ENCODE peak calls at places on chromosomes 6 and 20, in six cellular contexts. W, U, V, C, Z and K are unnamed samples. For H3K27me3, the result is how much of the 10 kb centered on the place peaks cover.

GRCh38 chr6:37987008-37987407 is 167.5 kb downstream of the ZFAND3 start:
- DNase-seq in W (no peak), U (no peak), V (peak), C (no peak), Z (no peak), K (no peak)

GRCh38 chr6:3748726-3749389 is 2.7 kb downstream of the PXDC1 start:
- DNase-seq in W (no peak), U (no peak), V (peak), C (no peak), Z (no peak), K (no peak)

GRCh38 chr6:83169511-83169910 is 23.6 kb downstream of the PGM3 start:
- DNase-seq in W (no peak), U (no peak), V (no peak), C (no peak), Z (no peak), K (no peak)

GRCh38 chr20:48594533-48594932 is 233.3 kb downstream of the PREX1 start:
- DNase-seq in W (no peak), U (no peak), V (no peak), C (no peak), Z (no peak), K (no peak)

GRCh38 chr6:5337573-5337972 is 76.3 kb downstream of the FARS2 start:
- DNase-seq in W (no peak), U (no peak), V (peak), C (no peak), Z (no peak), K (no peak)

GRCh38 chr6:127999032-127999431 is 98.2 kb upstream of the THEMIS start:
- DNase-seq in W (no peak), U (no peak), V (no peak), C (no peak), Z (no peak), K (no peak)

GRCh38 chr20:34863421-34863965 is 9.2 kb downstream of the GGT7 start:
- DNase-seq in W (no peak), U (no peak), V (no peak), C (no peak), Z (no peak), K (no peak)

GRCh38 chr6:53825514-53826321 is 30.9 kb downstream of the LRRC1 start:
- DNase-seq in W (no peak), U (no peak), V (no peak), C (no peak), Z (no peak), K (no peak)

GRCh38 chr6:42140051-42140450 is 2.4 kb downstream of the C6orf132 start:
- DNase-seq in W (no peak), U (no peak), V (peak), C (no peak), Z (no peak), K (no peak)

GRCh38 chr6:38137609-38138008 is 318.1 kb downstream of the ZFAND3 start:
- DNase-seq in W (no peak), U (no peak), V (no peak), C (no peak), Z (no peak), K (no peak)

GRCh38 chr6:144581807-144582537 is 296.8 kb downstream of the UTRN start:
- DNase-seq in W (peak), U (no peak), V (peak), C (peak), Z (no peak), K (no peak)

GRCh38 chr20:43955244-43956191 is 40.9 kb downstream of the TOX2 start:
- DNase-seq in W (peak), U (no peak), V (peak), C (peak), Z (peak), K (no peak)

GRCh38 chr6:155171109-155171746 is 92.6 kb upstream of the CLDN20 start:
- DNase-seq in W (peak), U (peak), V (peak), C (peak), Z (no peak), K (no peak)

GRCh38 chr6:16205377-16206144 is 32.8 kb upstream of the GMPR start:
- DNase-seq in W (no peak), U (no peak), V (peak), C (no peak), Z (peak), K (no peak)

GRCh38 chr20:19802492-19803158 is 44.6 kb downstream of the RIN2 start:
- DNase-seq in W (peak), U (no peak), V (peak), C (no peak), Z (no peak), K (no peak)

GRCh38 chr6:89793586-89793985 is 26.0 kb downstream of the MDN1 start:
- DNase-seq in W (no peak), U (no peak), V (no peak), C (no peak), Z (no peak), K (no peak)

GRCh38 chr6:156427345-156427744 is 349.8 kb upstream of the ARID1B start:
- DNase-seq in W (no peak), U (no peak), V (peak), C (no peak), Z (peak), K (no peak)

GRCh38 chr6:3848925-3849605 is at the start of gene FAM50B:
- DNase-seq in W (no peak), U (peak), V (peak), C (peak), Z (peak), K (peak)

GRCh38 chr20:50921055-50921454 is 10.2 kb downstream of the ADNP start:
- DNase-seq in W (no peak), U (no peak), V (no peak), C (no peak), Z (no peak), K (no peak)

DNA sequence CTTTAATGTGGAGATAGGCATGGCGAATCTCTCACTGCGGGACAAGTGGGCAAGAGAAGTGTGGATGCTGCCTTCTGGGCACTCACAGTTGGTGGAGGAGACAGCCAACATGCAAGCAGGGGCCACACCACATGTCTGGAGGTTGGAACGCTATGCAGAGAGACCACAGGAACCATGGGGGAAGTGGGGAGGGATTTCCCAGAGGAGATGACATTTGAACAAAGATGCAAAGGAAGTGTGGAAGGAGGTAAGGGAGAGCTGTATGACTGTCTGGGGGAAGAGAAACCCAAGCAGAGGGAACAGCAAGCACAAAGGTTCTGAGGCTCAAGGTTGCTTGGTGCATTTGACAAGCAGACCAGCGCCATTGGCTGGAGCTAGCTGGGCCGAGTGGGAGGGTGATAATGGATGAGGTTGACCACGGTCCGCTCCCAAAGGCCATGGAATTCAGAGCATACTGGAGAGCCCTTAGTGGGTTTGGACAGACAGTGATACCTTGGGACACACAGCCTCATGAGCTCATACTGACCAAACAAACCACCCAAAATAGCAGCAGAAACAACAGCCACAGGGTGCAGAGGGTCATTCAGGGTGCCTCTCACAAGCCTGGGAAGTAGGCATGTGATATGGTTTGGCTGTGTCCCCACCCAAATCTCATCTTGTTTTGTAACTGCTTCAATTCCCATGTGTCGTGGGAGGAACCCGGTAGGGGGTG is 7.6 kb upstream of the FAM110A start:
- DNase-seq in W (no peak), U (no peak), V (no peak), C (no peak), Z (no peak), K (no peak)
- H3K27me3 ChIP-seq in W (under half), U (under half), V (under half), C (under half), Z (under half), K (under half)

GRCh38 chr6:136112262-136112661 is 137.8 kb downstream of the MTFR2 start:
- DNase-seq in W (no peak), U (no peak), V (peak), C (no peak), Z (no peak), K (no peak)

GRCh38 chr6:136108591-136108990 is 141.5 kb downstream of the MTFR2 start:
- DNase-seq in W (no peak), U (no peak), V (peak), C (no peak), Z (no peak), K (no peak)

GRCh38 chr6:136113736-136114173 is 136.4 kb downstream of the MTFR2 start:
- DNase-seq in W (no peak), U (peak), V (peak), C (no peak), Z (peak), K (no peak)

GRCh38 chr6:136114661-136115060 is 135.4 kb downstream of the MTFR2 start:
- DNase-seq in W (no peak), U (no peak), V (no peak), C (no peak), Z (no peak), K (no peak)

GRCh38 chr6:136111831-136112230 is 138.3 kb downstream of the MTFR2 start:
- DNase-seq in W (no peak), U (no peak), V (peak), C (no peak), Z (no peak), K (no peak)
- H3K27me3 ChIP-seq in W (under half), U (under half), V (under half), C (under half), Z (under half), K (under half)

GRCh38 chr6:148199584-148199983 is 143.1 kb upstream of the SASH1 start:
- DNase-seq in W (no peak), U (no peak), V (no peak), C (no peak), Z (no peak), K (no peak)

GRCh38 chr6:148200302-148200701 is 142.3 kb upstream of the SASH1 start:
- DNase-seq in W (no peak), U (no peak), V (no peak), C (no peak), Z (no peak), K (no peak)

GRCh38 chr6:148193063-148193680 is 149.5 kb upstream of the SASH1 start:
- DNase-seq in W (no peak), U (no peak), V (no peak), C (no peak), Z (no peak), K (no peak)

GRCh38 chr6:148192310-148192709 is 150.3 kb upstream of the SASH1 start:
- DNase-seq in W (no peak), U (peak), V (peak), C (no peak), Z (peak), K (no peak)

GRCh38 chr6:148195511-148195910 is 147.1 kb upstream of the SASH1 start:
- DNase-seq in W (no peak), U (no peak), V (no peak), C (no peak), Z (no peak), K (no peak)
- H3K27me3 ChIP-seq in W (under half), U (under half), V (under half), C (under half), Z (under half), K (under half)

GRCh38 chr6:160739955-160740354 is 37.9 kb downstream of the PLG start:
- DNase-seq in W (no peak), U (no peak), V (no peak), C (no peak), Z (no peak), K (no peak)
- H3K27me3 ChIP-seq in W (under half), U (under half), V (under half), C (under half), Z (under half), K (under half)